ENCODE peak calls at places on chromosomes 16 and 17, in five cellular contexts. One of them, this sample, is unnamed.

GRCh38 chr16:20517149-20517548 is 59.0 kb downstream of the ACSM2B start:
- DNase-seq in thyroid gland: no peak
- DNase-seq in transverse colon: no peak
- DNase-seq in GM12864: no peak
- DNase-seq in fibroblast of pulmonary artery: no peak
- DNase-seq in this sample: no peak

GRCh38 chr17:38352245-38353083 is 820 bp downstream of the SOCS7 start:
- DNase-seq in thyroid gland: peak
- DNase-seq in transverse colon: peak
- DNase-seq in GM12864: no peak
- DNase-seq in fibroblast of pulmonary artery: peak
- DNase-seq in this sample: peak

GRCh38 chr17:75344664-75345063 is 55.4 kb upstream of the SLC25A19 start:
- DNase-seq in thyroid gland: no peak
- DNase-seq in transverse colon: no peak
- DNase-seq in GM12864: no peak
- DNase-seq in fibroblast of pulmonary artery: no peak
- DNase-seq in this sample: no peak

GRCh38 chr17:66459811-66460270 is 157.4 kb downstream of the PRKCA start:
- DNase-seq in thyroid gland: no peak
- DNase-seq in transverse colon: peak
- DNase-seq in GM12864: no peak
- DNase-seq in fibroblast of pulmonary artery: peak
- DNase-seq in this sample: peak

GRCh38 chr17:40191237-40192208 is 14.3 kb downstream of the RAPGEFL1 start:
- DNase-seq in thyroid gland: peak
- DNase-seq in transverse colon: peak
- DNase-seq in GM12864: peak
- DNase-seq in fibroblast of pulmonary artery: peak
- DNase-seq in this sample: peak

GRCh38 chr16:27773344-27773743 is 223.4 kb downstream of the KATNIP start:
- DNase-seq in thyroid gland: no peak
- DNase-seq in transverse colon: no peak
- DNase-seq in GM12864: no peak
- DNase-seq in fibroblast of pulmonary artery: no peak
- DNase-seq in this sample: no peak

GRCh38 chr17:36611345-36612072 is 10.1 kb downstream of the MRM1 start:
- DNase-seq in thyroid gland: no peak
- DNase-seq in transverse colon: no peak
- DNase-seq in GM12864: no peak
- DNase-seq in fibroblast of pulmonary artery: peak
- DNase-seq in this sample: peak

GRCh38 chr17:73667184-73667959 is 23.1 kb upstream of the SDK2 start:
- DNase-seq in thyroid gland: peak
- DNase-seq in transverse colon: no peak
- DNase-seq in GM12864: no peak
- DNase-seq in fibroblast of pulmonary artery: no peak
- DNase-seq in this sample: no peak

GRCh38 chr17:72724375-72724774 is 368.1 kb downstream of the SLC39A11 start:
- DNase-seq in thyroid gland: no peak
- DNase-seq in transverse colon: no peak
- DNase-seq in GM12864: no peak
- DNase-seq in fibroblast of pulmonary artery: no peak
- DNase-seq in this sample: peak

GRCh38 chr17:21345236-21345635 is 30.9 kb upstream of the KCNJ12 start:
- DNase-seq in thyroid gland: no peak
- DNase-seq in transverse colon: no peak
- DNase-seq in GM12864: no peak
- DNase-seq in fibroblast of pulmonary artery: no peak
- DNase-seq in this sample: no peak

GRCh38 chr17:5467416-5467815 is 1.4 kb downstream of the DHX33 start:
- DNase-seq in thyroid gland: no peak
- DNase-seq in transverse colon: no peak
- DNase-seq in GM12864: no peak
- DNase-seq in fibroblast of pulmonary artery: no peak
- DNase-seq in this sample: no peak

GRCh38 chr16:10428433-10429168 is 42.7 kb downstream of the ATF7IP2 start:
- DNase-seq in thyroid gland: peak
- DNase-seq in transverse colon: no peak
- DNase-seq in GM12864: no peak
- DNase-seq in fibroblast of pulmonary artery: no peak
- DNase-seq in this sample: no peak

GRCh38 chr17:45438931-45439610 is 6.4 kb upstream of the ARHGAP27 start:
- DNase-seq in thyroid gland: no peak
- DNase-seq in transverse colon: peak
- DNase-seq in GM12864: no peak
- DNase-seq in fibroblast of pulmonary artery: no peak
- DNase-seq in this sample: no peak

GRCh38 chr16:15897834-15898254 is 9.4 kb upstream of the CEP20 start:
- DNase-seq in thyroid gland: no peak
- DNase-seq in transverse colon: no peak
- DNase-seq in GM12864: peak
- DNase-seq in fibroblast of pulmonary artery: no peak
- DNase-seq in this sample: peak

GRCh38 chr16:76194621-76195015 is 82.6 kb upstream of the CNTNAP4 start:
- DNase-seq in thyroid gland: no peak
- DNase-seq in transverse colon: no peak
- DNase-seq in GM12864: no peak
- DNase-seq in fibroblast of pulmonary artery: no peak
- DNase-seq in this sample: peak

GRCh38 chr17:38982858-38983746 is 15.9 kb upstream of the FBXO47 start:
- DNase-seq in thyroid gland: peak
- DNase-seq in transverse colon: peak
- DNase-seq in GM12864: peak
- DNase-seq in fibroblast of pulmonary artery: peak
- DNase-seq in this sample: peak

GRCh38 chr17:39942076-39942475 is 14.5 kb downstream of the LRRC3C start:
- DNase-seq in thyroid gland: no peak
- DNase-seq in transverse colon: no peak
- DNase-seq in GM12864: no peak
- DNase-seq in fibroblast of pulmonary artery: no peak
- DNase-seq in this sample: no peak

GRCh38 chr16:89506113-89506504 is 2.1 kb upstream of the SPG7 start:
- DNase-seq in thyroid gland: no peak
- DNase-seq in transverse colon: no peak
- DNase-seq in GM12864: no peak
- DNase-seq in fibroblast of pulmonary artery: peak
- DNase-seq in this sample: peak

GRCh38 chr16:89504061-89504460 is 4.1 kb upstream of the SPG7 start:
- DNase-seq in thyroid gland: no peak
- DNase-seq in transverse colon: no peak
- DNase-seq in GM12864: no peak
- DNase-seq in fibroblast of pulmonary artery: no peak
- DNase-seq in this sample: no peak

GRCh38 chr16:89507219-89507833 is 877 bp upstream of the SPG7 start:
- DNase-seq in thyroid gland: no peak
- DNase-seq in transverse colon: no peak
- DNase-seq in GM12864: no peak
- DNase-seq in fibroblast of pulmonary artery: no peak
- DNase-seq in this sample: no peak

GRCh38 chr16:89506791-89507191 is 1.4 kb upstream of the SPG7 start:
- DNase-seq in thyroid gland: no peak
- DNase-seq in transverse colon: no peak
- DNase-seq in GM12864: no peak
- DNase-seq in fibroblast of pulmonary artery: no peak
- DNase-seq in this sample: no peak

DNA sequence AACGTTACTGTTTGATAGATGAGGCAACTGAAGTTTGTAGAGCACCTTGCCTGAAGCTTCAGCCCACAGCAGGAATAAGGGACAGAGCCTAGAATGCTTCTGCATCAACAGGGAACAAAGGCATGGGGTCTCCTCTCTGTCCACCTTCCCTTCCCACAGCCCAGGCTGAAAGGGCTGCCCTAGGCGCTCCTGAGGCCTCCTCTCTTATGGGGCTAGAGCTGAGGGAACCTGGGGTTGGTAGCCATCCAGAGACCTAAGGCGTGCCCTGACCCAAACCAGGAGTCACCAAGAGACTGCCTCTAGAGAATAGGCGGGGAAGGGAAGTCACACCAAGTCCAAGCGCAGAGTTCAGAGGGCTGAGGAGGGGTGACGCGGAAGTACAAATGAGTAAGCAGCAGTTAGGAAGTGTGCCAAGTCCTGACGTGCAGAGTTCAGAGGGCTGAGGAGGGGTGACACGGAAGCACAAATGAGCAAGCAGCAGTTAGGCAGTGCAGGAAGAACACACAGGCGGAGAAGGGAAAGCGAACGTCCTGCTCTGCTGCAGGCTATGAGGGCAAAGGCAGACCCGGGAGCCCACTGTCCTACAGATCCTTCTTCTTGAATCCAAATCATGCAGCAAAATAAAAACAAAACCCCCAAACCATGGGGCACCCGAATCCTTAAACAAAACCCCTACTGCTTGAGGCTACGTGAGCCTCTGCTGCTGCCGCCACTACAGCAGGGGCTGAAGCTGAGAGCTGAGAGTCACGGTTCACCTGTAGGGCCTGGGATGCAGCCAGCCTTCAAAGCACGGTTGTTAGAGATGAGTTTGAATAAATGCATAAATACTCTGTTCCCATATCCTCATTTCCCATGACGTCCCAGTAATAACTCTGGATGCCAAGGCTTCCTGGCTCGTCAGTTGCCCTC is 2.7 kb upstream of the SPG7 start:
- DNase-seq in thyroid gland: peak
- DNase-seq in transverse colon: peak
- DNase-seq in GM12864: peak
- DNase-seq in fibroblast of pulmonary artery: peak
- DNase-seq in this sample: peak
- H3K4me3 ChIP-seq in thyroid gland: no peak
- H3K4me3 ChIP-seq in transverse colon: no peak
- H3K4me3 ChIP-seq in GM12864: peak
- H3K4me3 ChIP-seq in fibroblast of pulmonary artery: no peak
- H3K4me3 ChIP-seq in this sample: no peak

GRCh38 chr16:87499189-87499486 is 6.3 kb upstream of the ZCCHC14 start:
- DNase-seq in thyroid gland: no peak
- DNase-seq in transverse colon: no peak
- DNase-seq in GM12864: no peak
- DNase-seq in fibroblast of pulmonary artery: peak
- DNase-seq in this sample: peak

GRCh38 chr16:87498324-87499188 is 5.7 kb upstream of the ZCCHC14 start:
- DNase-seq in thyroid gland: no peak
- DNase-seq in transverse colon: no peak
- DNase-seq in GM12864: no peak
- DNase-seq in fibroblast of pulmonary artery: no peak
- DNase-seq in this sample: no peak

GRCh38 chr16:87495578-87495977 is 2.8 kb upstream of the ZCCHC14 start:
- DNase-seq in thyroid gland: no peak
- DNase-seq in transverse colon: no peak
- DNase-seq in GM12864: no peak
- DNase-seq in fibroblast of pulmonary artery: no peak
- DNase-seq in this sample: no peak

GRCh38 chr16:87492721-87493554 is at the start of gene ZCCHC14:
- DNase-seq in thyroid gland: peak
- DNase-seq in transverse colon: peak
- DNase-seq in GM12864: peak
- DNase-seq in fibroblast of pulmonary artery: peak
- DNase-seq in this sample: peak

DNA sequence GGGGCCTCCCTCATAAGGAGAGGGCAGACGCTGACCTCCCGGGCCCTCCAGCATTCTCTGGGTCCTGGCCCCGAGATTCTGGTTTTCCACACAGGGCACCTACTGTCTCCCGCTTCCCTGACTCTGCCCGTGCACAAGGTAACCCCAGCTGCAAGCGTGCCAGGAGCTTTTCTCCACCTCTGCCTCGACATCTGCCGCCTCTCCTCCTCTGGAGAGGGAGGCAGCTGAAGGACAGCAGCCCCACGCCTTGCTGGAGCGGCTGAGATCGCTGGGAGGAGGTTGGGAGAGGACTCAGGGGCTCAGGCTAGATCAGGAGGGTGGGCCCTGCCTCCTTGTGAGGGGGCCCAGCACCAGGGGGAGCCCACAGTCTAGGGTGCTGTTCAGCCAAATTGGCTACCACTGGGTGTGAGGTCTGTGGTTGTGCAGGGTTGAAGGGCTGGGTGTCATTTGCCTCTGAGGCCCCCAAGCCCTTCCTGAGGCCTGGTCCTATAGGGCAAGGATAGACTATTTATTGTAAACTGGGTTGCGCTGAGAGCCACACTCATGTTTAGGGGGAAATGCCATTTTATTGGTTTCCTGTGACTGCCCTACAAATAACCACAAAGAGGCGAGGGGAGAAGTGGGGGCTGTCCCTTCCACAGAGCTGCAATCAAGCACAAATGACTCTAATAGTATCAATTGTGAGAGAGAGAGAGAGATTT is 3.4 kb upstream of the ZCCHC14 start:
- DNase-seq in thyroid gland: no peak
- DNase-seq in transverse colon: no peak
- DNase-seq in GM12864: no peak
- DNase-seq in fibroblast of pulmonary artery: no peak
- DNase-seq in this sample: no peak
- TF ChIP-seq CTCF in thyroid gland: no peak
- TF ChIP-seq CTCF in transverse colon: no peak
- TF ChIP-seq CTCF in GM12864: no peak
- TF ChIP-seq CTCF in fibroblast of pulmonary artery: no peak
- TF ChIP-seq CTCF in this sample: no peak

DNA sequence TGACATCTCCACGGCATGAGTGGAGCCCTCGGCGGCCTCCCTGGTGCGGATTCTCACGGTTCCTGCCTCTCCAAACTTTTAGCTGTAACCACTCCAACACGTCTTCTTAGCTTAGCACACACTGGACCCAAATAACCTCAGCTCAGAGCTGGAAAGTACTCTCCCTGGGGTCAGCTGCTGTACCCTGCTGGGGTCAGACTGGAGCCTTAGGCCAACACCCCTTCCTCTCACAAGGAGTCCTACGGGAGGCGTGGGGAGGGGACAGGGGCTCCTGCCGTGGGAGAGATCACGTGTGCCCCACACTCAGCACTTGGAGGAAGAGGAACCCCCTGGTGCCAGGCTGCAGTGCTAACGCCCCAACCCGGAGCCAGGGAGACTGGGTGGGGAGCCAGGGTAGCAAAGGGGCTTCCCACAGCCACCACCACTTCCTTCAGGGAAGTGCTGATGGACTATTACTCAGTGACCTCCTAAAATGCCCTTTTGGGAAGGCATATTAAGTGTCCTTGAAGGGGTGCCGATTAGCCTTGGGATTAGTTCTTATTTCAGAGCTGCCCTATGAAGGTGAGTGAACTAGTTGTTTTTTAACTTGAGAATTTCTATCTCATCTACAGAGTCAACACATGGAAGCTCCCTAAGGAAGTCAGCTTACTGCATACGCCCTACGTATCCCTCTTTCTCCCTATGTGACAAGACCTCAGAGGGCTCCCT is 124.0 kb downstream of the HIC1 start:
- DNase-seq in thyroid gland: no peak
- DNase-seq in transverse colon: no peak
- DNase-seq in GM12864: no peak
- DNase-seq in fibroblast of pulmonary artery: no peak
- DNase-seq in this sample: no peak
- H3K4me3 ChIP-seq in thyroid gland: no peak
- H3K4me3 ChIP-seq in transverse colon: no peak
- H3K4me3 ChIP-seq in GM12864: no peak
- H3K4me3 ChIP-seq in fibroblast of pulmonary artery: no peak
- H3K4me3 ChIP-seq in this sample: no peak

DNA sequence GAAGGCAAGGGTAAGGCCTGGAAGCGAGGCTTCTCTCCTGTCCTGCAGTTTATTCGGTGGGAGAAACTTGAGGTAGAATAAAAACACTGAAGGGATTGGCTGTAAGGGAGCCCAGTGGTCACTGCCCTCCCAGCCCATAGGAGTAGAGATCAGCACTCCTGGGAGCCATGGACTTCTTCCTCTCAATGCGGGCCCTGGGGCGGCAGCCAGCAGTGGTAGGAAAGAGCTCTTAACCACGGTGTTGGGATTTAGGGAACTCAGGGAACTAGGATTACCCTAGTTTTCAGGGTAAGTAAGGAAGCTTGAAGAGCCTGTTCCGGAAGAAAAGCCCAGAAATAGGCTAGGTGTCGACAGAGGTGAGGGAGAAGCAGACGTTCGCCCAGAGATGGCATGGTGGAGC is 23.8 kb upstream of the NAGLU start:
- DNase-seq in thyroid gland: no peak
- DNase-seq in transverse colon: no peak
- DNase-seq in GM12864: no peak
- DNase-seq in fibroblast of pulmonary artery: no peak
- DNase-seq in this sample: no peak
- TF ChIP-seq CTCF in thyroid gland: no peak
- TF ChIP-seq CTCF in transverse colon: no peak
- TF ChIP-seq CTCF in GM12864: no peak
- TF ChIP-seq CTCF in fibroblast of pulmonary artery: no peak
- TF ChIP-seq CTCF in this sample: no peak